ENCODE peak calls at places on chromosomes 11 and 22, in five cellular contexts. I is K562, A is HepG2, S is H1, R is GM12878. H is an unnamed sample.

GRCh38 chr11:63917685-63918523 is 940 bp upstream of the RCOR2 start:
- DNase-seq in I (peak), A (peak), S (no peak), R (no peak), H (peak)

GRCh38 chr22:32693102-32693501 is 108.4 kb upstream of the TIMP3 start:
- DNase-seq in I (peak), A (peak), S (no peak), R (no peak), H (no peak)

GRCh38 chr11:14969922-14970323 is 2.2 kb downstream of the CALCA start:
- DNase-seq in I (peak), A (peak), S (peak), R (no peak), H (peak)

GRCh38 chr11:15863411-15863810 is 492.9 kb downstream of the SOX6 start:
- DNase-seq in I (no peak), A (no peak), S (no peak), R (no peak), H (no peak)

GRCh38 chr11:86459002-86459385 is 84.3 kb downstream of the CCDC81 start:
- DNase-seq in I (no peak), A (no peak), S (no peak), R (no peak), H (no peak)

GRCh38 chr22:45807156-45807915 is 135.7 kb downstream of the ATXN10 start:
- DNase-seq in I (no peak), A (no peak), S (no peak), R (no peak), H (no peak)

GRCh38 chr11:96337541-96338530 is 5.2 kb downstream of the MAML2 start:
- DNase-seq in I (peak), A (no peak), S (no peak), R (no peak), H (no peak)

GRCh38 chr22:30863161-30863833 is 105.3 kb downstream of the MORC2 start:
- DNase-seq in I (peak), A (peak), S (no peak), R (no peak), H (no peak)

GRCh38 chr22:50576806-50577696 is 1.2 kb downstream of the CPT1B start:
- DNase-seq in I (no peak), A (no peak), S (no peak), R (no peak), H (no peak)

GRCh38 chr22:38030311-38031133 is 26.7 kb upstream of the PICK1 start:
- DNase-seq in I (no peak), A (no peak), S (no peak), R (no peak), H (no peak)

GRCh38 chr22:42452456-42452855 is 20.3 kb upstream of the NFAM1 start:
- DNase-seq in I (no peak), A (no peak), S (no peak), R (no peak), H (no peak)
- TF ChIP-seq EZH2 in I (no peak), A (no peak), S (no peak), R (no peak), H (no peak)

GRCh38 chr11:121437686-121438078 is 14.4 kb upstream of the SORL1 start:
- DNase-seq in I (no peak), A (no peak), S (no peak), R (no peak), H (no peak)
- TF ChIP-seq SP1 in I (no peak), A (no peak), S (no peak), R (no peak), H (no peak)

DNA sequence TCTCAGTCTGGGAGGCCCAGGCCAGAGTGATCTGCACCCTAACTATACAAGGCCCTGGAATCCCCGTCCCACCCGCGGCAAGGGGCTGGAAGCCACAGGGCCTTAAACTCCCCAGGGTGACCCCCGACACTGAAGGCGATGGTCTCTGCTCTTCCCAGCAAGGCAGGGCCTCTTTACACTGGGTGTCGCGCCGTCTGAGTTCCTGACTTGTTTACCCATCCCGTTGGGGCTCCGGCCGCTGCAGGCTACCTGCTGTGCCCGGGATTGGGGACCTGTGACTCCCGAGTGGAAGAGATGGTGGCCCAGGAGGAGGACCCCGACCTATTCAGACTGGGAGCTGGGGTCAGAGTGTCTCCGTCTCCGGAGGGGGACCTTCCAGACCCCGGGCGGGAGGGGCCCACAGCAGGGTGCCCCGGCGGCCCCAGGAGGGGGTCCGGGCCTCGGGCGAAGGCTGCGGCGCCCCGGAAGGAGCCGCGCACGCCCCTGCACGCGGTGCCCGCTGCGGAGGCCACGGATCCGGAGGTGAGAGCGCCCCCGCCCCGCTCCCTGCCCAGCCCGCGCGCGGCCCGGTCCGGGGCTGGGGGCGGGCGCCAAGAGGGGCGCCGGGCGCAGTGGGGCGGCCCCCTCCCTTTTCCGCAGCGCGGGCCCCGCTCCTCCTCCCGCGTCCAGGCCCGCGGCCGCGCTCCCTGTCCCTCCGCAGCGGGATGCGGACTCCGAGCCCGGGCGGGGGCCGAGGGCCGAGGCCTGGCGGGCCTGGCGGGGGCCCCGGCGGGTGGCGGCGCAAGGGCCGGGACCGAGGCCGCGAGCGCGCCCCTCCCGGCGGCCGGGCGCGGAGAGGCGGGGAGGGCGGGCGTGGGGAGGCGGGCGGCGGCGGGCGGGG is 534 bp upstream of the MPPED1 start:
- DNase-seq in I (no peak), A (no peak), S (no peak), R (no peak), H (no peak)
- TF ChIP-seq EZH2 in I (no peak), A (no peak), S (no peak), R (no peak), H (no peak)

GRCh38 chr11:120182790-120183491 is 27.9 kb upstream of the OAF start:
- DNase-seq in I (peak), A (peak), S (no peak), R (no peak), H (no peak)
- TF ChIP-seq SP1 in I (no peak), A (no peak), S (no peak), R (no peak), H (no peak)

GRCh38 chr11:125166347-125166841 is 1.8 kb downstream of the PKNOX2 start:
- DNase-seq in I (no peak), A (no peak), S (no peak), R (no peak), H (no peak)
- TF ChIP-seq EZH2 in I (no peak), A (no peak), S (peak), R (no peak), H (no peak)

GRCh38 chr11:34189191-34189590 is 83.8 kb downstream of the NAT10 start:
- DNase-seq in I (no peak), A (no peak), S (no peak), R (no peak), H (no peak)
- TF ChIP-seq SP1 in I (no peak), A (no peak), S (no peak), R (no peak), H (no peak)

DNA sequence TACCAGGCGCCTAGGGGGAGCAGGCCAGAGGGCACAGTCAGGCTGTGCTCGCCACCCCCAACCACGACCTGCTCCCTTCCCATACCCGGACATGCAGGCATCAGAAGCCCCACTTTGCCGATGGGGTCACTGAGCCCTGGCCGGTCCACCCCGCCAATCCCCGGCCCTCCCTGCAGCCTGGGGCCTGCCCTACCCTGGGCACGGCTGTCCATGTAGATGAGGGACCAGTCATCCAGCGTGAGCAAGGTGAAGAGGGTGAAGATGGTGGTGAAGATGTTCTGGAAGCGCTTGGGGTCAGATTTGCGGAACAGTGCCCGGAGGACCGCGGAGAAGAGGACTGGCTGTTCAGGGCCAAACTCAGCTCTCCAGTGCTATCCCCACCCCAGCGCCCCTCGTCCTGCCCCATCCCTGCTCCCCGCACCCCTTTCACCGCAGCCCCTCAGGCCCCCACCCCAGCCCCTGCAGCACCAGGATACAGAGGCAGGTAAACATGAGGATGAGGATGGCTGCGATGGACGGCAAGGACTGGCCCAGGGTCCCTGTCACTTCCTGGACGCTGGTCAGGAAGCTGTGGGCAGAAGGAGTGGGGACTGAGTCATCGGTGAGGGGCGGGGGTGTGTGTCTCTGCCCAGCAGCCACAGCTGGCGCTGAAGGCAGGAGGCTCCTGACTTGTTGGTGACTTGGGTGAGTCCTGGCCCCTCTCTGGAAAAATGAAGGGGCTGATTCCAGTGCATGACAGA is 5.5 kb downstream of the CATSPER1 start:
- DNase-seq in I (peak), A (no peak), S (no peak), R (no peak), H (no peak)
- TF ChIP-seq EZH2 in I (no peak), A (no peak), S (no peak), R (no peak), H (no peak)

DNA sequence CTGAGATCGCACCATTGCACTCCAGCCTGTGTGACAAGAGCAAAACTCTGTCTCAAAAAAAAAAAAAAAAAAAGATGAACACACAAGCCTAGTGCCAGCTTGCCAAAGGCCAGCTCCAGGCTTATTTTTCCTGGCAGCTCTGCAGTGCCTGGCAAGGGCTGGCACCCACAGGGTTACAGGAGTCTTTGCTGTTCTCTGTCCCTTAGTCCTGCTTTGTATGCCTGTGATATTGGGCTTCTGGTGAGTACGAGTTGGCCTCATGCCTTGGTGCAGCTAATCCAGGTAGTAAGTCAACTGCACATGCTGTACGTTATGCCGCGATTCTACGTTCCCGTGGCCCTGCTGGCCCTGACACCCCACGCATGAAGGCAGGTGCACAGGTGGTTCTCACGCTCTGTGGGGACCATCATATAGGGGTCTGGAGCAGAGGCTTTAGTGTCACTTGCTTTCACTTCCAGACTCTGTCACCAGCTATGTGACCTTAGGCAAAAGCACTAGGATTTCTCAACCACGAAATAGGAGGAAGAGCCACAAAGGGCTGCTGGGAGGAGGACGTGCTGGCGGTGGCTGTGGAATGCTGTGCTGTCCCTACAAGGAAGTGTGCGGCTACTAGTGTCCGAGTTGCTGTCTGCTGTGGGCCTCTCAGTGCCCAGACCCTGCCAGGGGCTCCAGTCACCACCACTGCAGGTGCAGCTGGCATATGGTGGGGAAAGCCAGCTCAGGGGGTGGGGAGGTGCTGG is 21.4 kb upstream of the RASL10A start:
- DNase-seq in I (no peak), A (no peak), S (no peak), R (no peak), H (no peak)
- TF ChIP-seq SP1 in I (no peak), A (no peak), S (no peak), R (no peak), H (no peak)

H was measured in HCT116.